ENCODE peak calls at places on chromosomes 6 and 20, in five cellular contexts. One of them, this sample, is unnamed.

GRCh38 chr6:24859608-24860007 is 60.9 kb upstream of the ARMH2 start:
- DNase-seq in H1: no peak
- DNase-seq in K562: no peak
- DNase-seq in HepG2: no peak
- DNase-seq in GM12878: no peak
- DNase-seq in this sample: no peak

GRCh38 chr6:134938896-134939295 is 11.0 kb downstream of the ALDH8A1 start:
- DNase-seq in H1: no peak
- DNase-seq in K562: no peak
- DNase-seq in HepG2: no peak
- DNase-seq in GM12878: peak
- DNase-seq in this sample: no peak

GRCh38 chr6:116419069-116419468 is 42.1 kb upstream of the CALHM6 start:
- DNase-seq in H1: no peak
- DNase-seq in K562: no peak
- DNase-seq in HepG2: no peak
- DNase-seq in GM12878: no peak
- DNase-seq in this sample: no peak

GRCh38 chr20:61664741-61665320 is 400.9 kb downstream of the TAF4 start:
- DNase-seq in H1: no peak
- DNase-seq in K562: no peak
- DNase-seq in HepG2: no peak
- DNase-seq in GM12878: no peak
- DNase-seq in this sample: no peak

GRCh38 chr6:130671119-130672104 is 155.8 kb upstream of the SMLR1 start:
- DNase-seq in H1: no peak
- DNase-seq in K562: no peak
- DNase-seq in HepG2: no peak
- DNase-seq in GM12878: no peak
- DNase-seq in this sample: no peak

GRCh38 chr6:168138436-168138835 is 59.4 kb upstream of the FRMD1 start:
- DNase-seq in H1: no peak
- DNase-seq in K562: no peak
- DNase-seq in HepG2: no peak
- DNase-seq in GM12878: no peak
- DNase-seq in this sample: no peak

GRCh38 chr6:20205722-20206154 is 6.5 kb downstream of the MBOAT1 start:
- DNase-seq in H1: no peak
- DNase-seq in K562: peak
- DNase-seq in HepG2: no peak
- DNase-seq in GM12878: no peak
- DNase-seq in this sample: no peak

GRCh38 chr20:44642203-44643153 is 9.0 kb downstream of the ADA start:
- DNase-seq in H1: peak
- DNase-seq in K562: peak
- DNase-seq in HepG2: peak
- DNase-seq in GM12878: peak
- DNase-seq in this sample: no peak

DNA sequence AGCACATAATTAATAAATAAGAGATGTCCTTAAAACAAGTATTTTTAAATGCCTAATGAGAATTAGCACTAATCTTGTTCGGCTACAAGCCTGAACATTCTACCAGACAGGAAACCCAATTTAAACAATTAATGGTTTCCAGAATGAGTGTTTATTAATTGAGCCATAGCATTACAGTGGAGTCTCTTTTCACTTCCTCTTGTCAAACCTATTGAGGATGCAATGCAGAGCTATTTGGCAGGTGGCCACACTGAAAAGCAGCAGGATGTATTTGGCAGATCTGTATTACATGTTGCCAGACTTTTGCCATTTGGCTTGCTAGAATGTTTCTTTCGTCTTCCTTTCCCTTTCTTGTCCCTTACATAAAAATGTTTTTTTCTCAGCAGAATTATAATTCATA is 475.2 kb upstream of the MARCKS start:
- DNase-seq in H1: no peak
- DNase-seq in K562: no peak
- DNase-seq in HepG2: no peak
- DNase-seq in GM12878: peak
- DNase-seq in this sample: no peak
- TF ChIP-seq SP1 in H1: no peak
- TF ChIP-seq SP1 in K562: no peak
- TF ChIP-seq SP1 in HepG2: no peak
- TF ChIP-seq SP1 in GM12878: no peak
- TF ChIP-seq SP1 in this sample: no peak

DNA sequence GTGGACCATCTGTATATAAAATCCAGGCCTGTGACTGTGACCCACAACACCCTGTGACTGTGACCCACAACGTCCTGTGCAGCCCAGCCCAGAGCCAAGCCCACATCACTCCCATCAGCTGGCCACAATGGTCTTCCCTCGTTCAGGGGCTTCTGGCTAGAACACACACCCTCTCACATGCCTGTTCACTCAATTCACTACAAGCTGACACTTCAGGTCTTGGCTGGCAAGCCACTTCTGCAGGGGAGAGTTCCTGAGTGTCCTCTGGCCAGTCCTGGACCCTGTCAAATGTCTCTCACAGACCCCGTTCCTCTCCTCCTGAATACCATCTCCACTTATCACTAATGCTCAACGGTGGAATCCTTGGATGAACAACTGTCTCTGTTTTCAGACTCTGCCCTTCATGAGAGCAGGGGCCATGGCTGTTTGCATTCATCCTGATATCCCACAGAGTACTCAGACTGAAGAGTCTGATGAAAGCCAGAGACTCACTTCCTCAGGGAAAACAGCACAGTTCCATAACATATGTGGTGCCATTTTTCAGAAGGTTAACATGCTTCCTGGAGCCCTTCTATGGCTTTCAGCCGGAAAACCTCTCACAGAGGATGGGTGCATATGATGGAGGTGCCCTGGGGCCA is 56.0 kb downstream of the MYH7B start:
- DNase-seq in H1: no peak
- DNase-seq in K562: no peak
- DNase-seq in HepG2: no peak
- DNase-seq in GM12878: no peak
- DNase-seq in this sample: no peak
- TF ChIP-seq JUND in H1: no peak
- TF ChIP-seq JUND in K562: no peak
- TF ChIP-seq JUND in HepG2: no peak
- TF ChIP-seq JUND in GM12878: no peak
- TF ChIP-seq JUND in this sample: no peak

DNA sequence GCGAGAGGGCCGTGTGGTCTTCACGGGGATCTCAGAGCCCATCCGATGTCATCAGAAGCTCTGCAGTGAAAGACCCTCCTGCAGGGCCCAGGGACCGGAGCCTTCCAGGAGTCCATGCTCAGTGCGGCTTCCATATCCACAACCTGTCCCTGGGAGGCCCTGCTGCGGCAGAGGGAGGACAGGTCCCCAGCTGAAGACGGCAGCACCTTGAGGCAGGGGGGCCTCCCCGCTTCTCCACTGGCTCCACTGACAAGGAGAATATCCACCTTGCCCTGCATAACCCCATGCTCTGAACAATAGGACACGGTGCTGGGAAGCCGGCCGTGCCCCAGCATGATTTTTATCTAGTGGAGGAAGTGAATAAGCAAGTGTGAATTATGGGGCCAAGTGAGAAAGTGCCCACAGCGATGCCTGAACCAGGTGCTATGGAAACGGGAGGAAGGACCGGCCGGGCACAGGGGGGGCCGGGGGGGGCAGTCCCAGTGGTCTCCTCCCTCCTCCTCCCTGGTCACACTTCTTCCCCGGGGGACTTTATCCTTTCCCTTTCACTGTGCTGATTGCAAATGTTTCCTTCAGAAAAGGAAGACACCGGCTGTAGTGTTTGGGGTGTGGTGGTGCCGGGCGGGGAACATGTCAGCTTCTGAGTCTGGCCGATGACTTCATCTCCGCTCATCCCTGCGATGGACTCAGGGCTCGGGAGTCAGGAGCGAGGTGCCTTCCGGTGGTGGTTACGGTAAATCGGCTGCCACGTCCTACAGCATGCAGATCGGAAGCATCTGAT is 225.1 kb downstream of the ERMARD start:
- DNase-seq in H1: no peak
- DNase-seq in K562: no peak
- DNase-seq in HepG2: no peak
- DNase-seq in GM12878: no peak
- DNase-seq in this sample: no peak
- TF ChIP-seq ATF3 in H1: no peak
- TF ChIP-seq ATF3 in K562: no peak
- TF ChIP-seq ATF3 in HepG2: no peak
- TF ChIP-seq ATF3 in GM12878: no peak
- TF ChIP-seq ATF3 in this sample: no peak

DNA sequence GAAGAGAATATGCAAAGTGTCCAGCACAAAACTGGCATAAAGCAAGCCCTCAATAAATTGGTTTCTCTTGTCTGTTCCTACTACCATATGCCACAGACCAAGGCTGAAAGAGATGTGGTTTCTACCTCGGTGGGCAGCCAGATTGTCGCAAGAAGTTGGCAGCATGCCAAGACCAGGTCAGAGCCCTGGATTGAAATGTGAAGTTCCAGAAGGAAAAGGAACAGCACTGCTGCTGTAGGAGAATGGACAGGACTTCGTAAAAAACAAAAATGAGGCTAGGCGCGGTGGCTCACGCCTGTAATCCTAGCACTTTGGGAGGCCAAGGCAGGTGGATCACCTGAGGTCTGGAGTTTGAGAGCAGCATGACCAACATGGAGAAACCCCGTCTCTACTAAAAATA is 22.1 kb downstream of the MRPL14 start:
- DNase-seq in H1: no peak
- DNase-seq in K562: no peak
- DNase-seq in HepG2: no peak
- DNase-seq in GM12878: no peak
- DNase-seq in this sample: no peak
- TF ChIP-seq SP1 in H1: no peak
- TF ChIP-seq SP1 in K562: no peak
- TF ChIP-seq SP1 in HepG2: no peak
- TF ChIP-seq SP1 in GM12878: no peak
- TF ChIP-seq SP1 in this sample: no peak

DNA sequence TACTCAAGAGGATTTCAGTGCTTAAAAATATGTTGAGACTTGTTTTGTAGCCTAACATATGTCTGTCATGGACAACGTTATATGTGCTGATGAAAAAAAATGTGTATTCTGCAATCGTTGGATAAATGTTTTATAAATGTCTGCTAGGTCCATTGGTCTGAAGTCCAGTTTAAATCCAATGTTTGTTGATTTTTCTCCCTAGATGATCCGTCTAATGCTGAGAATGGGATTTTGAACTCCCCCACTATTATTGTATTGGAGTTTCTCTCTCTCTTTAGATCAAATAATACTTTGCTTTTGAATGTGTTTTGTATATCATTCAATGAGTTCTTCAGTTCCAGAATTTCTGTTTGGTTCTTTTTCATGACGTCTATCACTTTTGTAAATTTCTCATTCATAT is 44.9 kb downstream of the CYB5R4 start:
- DNase-seq in H1: no peak
- DNase-seq in K562: no peak
- DNase-seq in HepG2: no peak
- DNase-seq in GM12878: no peak
- DNase-seq in this sample: no peak
- TF ChIP-seq JUND in H1: no peak
- TF ChIP-seq JUND in K562: no peak
- TF ChIP-seq JUND in HepG2: no peak
- TF ChIP-seq JUND in GM12878: no peak
- TF ChIP-seq JUND in this sample: no peak

This sample was measured in HCT116.